ENCODE peak calls at places on chromosomes 2 and 18, in ten cellular contexts. One of them, this sample, is unnamed.

GRCh38 chr2:69306897-69307695 is 79.9 kb downstream of the GFPT1 start:
- DNase-seq in heart right ventricle: peak
- DNase-seq in CD8-positive, alpha-beta T cell: peak
- DNase-seq in ACHN: peak
- DNase-seq in NAMALWA: peak
- DNase-seq in CD4-positive, alpha-beta T cell: peak
- DNase-seq in activated T-cell treated with anti-CD3 and anti-CD28 coated beads for 24 hours: peak
- DNase-seq in astrocyte: peak
- DNase-seq in effector CD4-positive, alpha-beta T cell: peak
- DNase-seq in adipocyte: peak
- DNase-seq in this sample: peak

GRCh38 chr18:42095732-42096377 is 140.8 kb downstream of the PIK3C3 start:
- DNase-seq in heart right ventricle: no peak
- DNase-seq in CD8-positive, alpha-beta T cell: no peak
- DNase-seq in ACHN: no peak
- DNase-seq in NAMALWA: no peak
- DNase-seq in CD4-positive, alpha-beta T cell: no peak
- DNase-seq in activated T-cell treated with anti-CD3 and anti-CD28 coated beads for 24 hours: no peak
- DNase-seq in astrocyte: no peak
- DNase-seq in effector CD4-positive, alpha-beta T cell: no peak
- DNase-seq in adipocyte: no peak
- DNase-seq in this sample: no peak

GRCh38 chr2:106944220-106944619 is 58.3 kb upstream of the ST6GAL2 start:
- DNase-seq in heart right ventricle: no peak
- DNase-seq in CD8-positive, alpha-beta T cell: no peak
- DNase-seq in ACHN: no peak
- DNase-seq in NAMALWA: no peak
- DNase-seq in CD4-positive, alpha-beta T cell: no peak
- DNase-seq in activated T-cell treated with anti-CD3 and anti-CD28 coated beads for 24 hours: no peak
- DNase-seq in astrocyte: peak
- DNase-seq in effector CD4-positive, alpha-beta T cell: no peak
- DNase-seq in adipocyte: peak
- DNase-seq in this sample: no peak

GRCh38 chr2:230129343-230129742 is 60.6 kb upstream of the SLC16A14 start:
- DNase-seq in heart right ventricle: no peak
- DNase-seq in CD8-positive, alpha-beta T cell: no peak
- DNase-seq in ACHN: no peak
- DNase-seq in NAMALWA: no peak
- DNase-seq in CD4-positive, alpha-beta T cell: no peak
- DNase-seq in activated T-cell treated with anti-CD3 and anti-CD28 coated beads for 24 hours: no peak
- DNase-seq in astrocyte: no peak
- DNase-seq in effector CD4-positive, alpha-beta T cell: no peak
- DNase-seq in adipocyte: no peak
- DNase-seq in this sample: no peak

GRCh38 chr18:48929951-48930713 is 20.6 kb downstream of the SMAD7 start:
- DNase-seq in heart right ventricle: no peak
- DNase-seq in CD8-positive, alpha-beta T cell: no peak
- DNase-seq in ACHN: peak
- DNase-seq in NAMALWA: no peak
- DNase-seq in CD4-positive, alpha-beta T cell: no peak
- DNase-seq in activated T-cell treated with anti-CD3 and anti-CD28 coated beads for 24 hours: no peak
- DNase-seq in astrocyte: peak
- DNase-seq in effector CD4-positive, alpha-beta T cell: no peak
- DNase-seq in adipocyte: peak
- DNase-seq in this sample: no peak

GRCh38 chr2:164903944-164904343 is 51.4 kb downstream of the SLC38A11 start:
- DNase-seq in heart right ventricle: no peak
- DNase-seq in CD8-positive, alpha-beta T cell: no peak
- DNase-seq in ACHN: no peak
- DNase-seq in NAMALWA: no peak
- DNase-seq in CD4-positive, alpha-beta T cell: no peak
- DNase-seq in activated T-cell treated with anti-CD3 and anti-CD28 coated beads for 24 hours: no peak
- DNase-seq in astrocyte: no peak
- DNase-seq in effector CD4-positive, alpha-beta T cell: no peak
- DNase-seq in adipocyte: no peak
- DNase-seq in this sample: no peak

GRCh38 chr2:127064642-127065250 is 42.2 kb downstream of the BIN1 start:
- DNase-seq in heart right ventricle: peak
- DNase-seq in CD8-positive, alpha-beta T cell: peak
- DNase-seq in ACHN: peak
- DNase-seq in NAMALWA: no peak
- DNase-seq in CD4-positive, alpha-beta T cell: peak
- DNase-seq in activated T-cell treated with anti-CD3 and anti-CD28 coated beads for 24 hours: peak
- DNase-seq in astrocyte: peak
- DNase-seq in effector CD4-positive, alpha-beta T cell: peak
- DNase-seq in adipocyte: peak
- DNase-seq in this sample: no peak

GRCh38 chr2:3222636-3223035 is 155.0 kb downstream of the EIPR1 start:
- DNase-seq in heart right ventricle: no peak
- DNase-seq in CD8-positive, alpha-beta T cell: no peak
- DNase-seq in ACHN: no peak
- DNase-seq in NAMALWA: no peak
- DNase-seq in CD4-positive, alpha-beta T cell: no peak
- DNase-seq in activated T-cell treated with anti-CD3 and anti-CD28 coated beads for 24 hours: peak
- DNase-seq in astrocyte: no peak
- DNase-seq in effector CD4-positive, alpha-beta T cell: peak
- DNase-seq in adipocyte: no peak
- DNase-seq in this sample: no peak

GRCh38 chr2:225340923-225341322 is 58.6 kb upstream of the NYAP2 start:
- DNase-seq in heart right ventricle: no peak
- DNase-seq in CD8-positive, alpha-beta T cell: no peak
- DNase-seq in ACHN: no peak
- DNase-seq in NAMALWA: no peak
- DNase-seq in CD4-positive, alpha-beta T cell: no peak
- DNase-seq in activated T-cell treated with anti-CD3 and anti-CD28 coated beads for 24 hours: no peak
- DNase-seq in astrocyte: no peak
- DNase-seq in effector CD4-positive, alpha-beta T cell: no peak
- DNase-seq in adipocyte: no peak
- DNase-seq in this sample: no peak

GRCh38 chr2:105363192-105363591 is 25.9 kb downstream of the C2orf49 start:
- DNase-seq in heart right ventricle: no peak
- DNase-seq in CD8-positive, alpha-beta T cell: no peak
- DNase-seq in ACHN: no peak
- DNase-seq in NAMALWA: no peak
- DNase-seq in CD4-positive, alpha-beta T cell: no peak
- DNase-seq in activated T-cell treated with anti-CD3 and anti-CD28 coated beads for 24 hours: no peak
- DNase-seq in astrocyte: no peak
- DNase-seq in effector CD4-positive, alpha-beta T cell: no peak
- DNase-seq in adipocyte: no peak
- DNase-seq in this sample: no peak

This sample was measured in B cell.